ENCODE peak calls at places on chromosomes 13 and 19, in four cellular contexts. One of them, this sample, is unnamed.

GRCh38 chr19:5799247-5800241 is 5.3 kb upstream of the NRTN start:
- DNase-seq in K562: peak
- DNase-seq in GM12878: no peak
- DNase-seq in SK-N-SH: peak
- DNase-seq in this sample: no peak

GRCh38 chr13:93824286-93824685 is 597.7 kb downstream of the GPC6 start:
- DNase-seq in SK-N-SH: no peak
- DNase-seq in K562: no peak
- DNase-seq in GM12878: no peak
- DNase-seq in this sample: no peak

GRCh38 chr19:29759359-29759758 is 44.3 kb upstream of the C19orf12 start:
- DNase-seq in SK-N-SH: no peak
- DNase-seq in GM12878: no peak
- DNase-seq in K562: no peak
- DNase-seq in this sample: no peak

GRCh38 chr13:48930933-48931332 is 44.8 kb upstream of the FNDC3A start:
- DNase-seq in GM12878: no peak
- DNase-seq in SK-N-SH: peak
- DNase-seq in K562: no peak
- DNase-seq in this sample: no peak

GRCh38 chr13:75430618-75431209 is 51.3 kb downstream of the TBC1D4 start:
- DNase-seq in GM12878: no peak
- DNase-seq in SK-N-SH: no peak
- DNase-seq in K562: no peak
- DNase-seq in this sample: no peak

GRCh38 chr13:23506821-23507210 is 63.4 kb upstream of the TNFRSF19 start:
- DNase-seq in GM12878: no peak
- DNase-seq in K562: no peak
- DNase-seq in SK-N-SH: peak
- DNase-seq in this sample: no peak

GRCh38 chr19:8253678-8254077 is 44.5 kb downstream of the CERS4 start:
- DNase-seq in SK-N-SH: no peak
- DNase-seq in GM12878: no peak
- DNase-seq in K562: peak
- DNase-seq in this sample: no peak

GRCh38 chr13:64130600-64130999 is 2715.0 kb upstream of the PCDH20 start:
- DNase-seq in K562: no peak
- DNase-seq in GM12878: no peak
- DNase-seq in SK-N-SH: no peak
- DNase-seq in this sample: no peak

GRCh38 chr13:23810842-23811241 is 78.4 kb downstream of the MIPEP start:
- DNase-seq in SK-N-SH: no peak
- DNase-seq in K562: no peak
- DNase-seq in GM12878: no peak
- DNase-seq in this sample: no peak

GRCh38 chr19:474126-475078 is 13.6 kb upstream of the SHC2 start:
- DNase-seq in K562: no peak
- DNase-seq in GM12878: no peak
- DNase-seq in SK-N-SH: no peak
- DNase-seq in this sample: no peak

GRCh38 chr13:70249332-70250064 is 141.2 kb upstream of the KLHL1 start:
- DNase-seq in SK-N-SH: no peak
- DNase-seq in GM12878: no peak
- DNase-seq in K562: no peak
- DNase-seq in this sample: peak

GRCh38 chr19:49761625-49762311 is 1.3 kb downstream of the TSKS start:
- DNase-seq in SK-N-SH: no peak
- DNase-seq in K562: peak
- DNase-seq in GM12878: no peak
- DNase-seq in this sample: peak

GRCh38 chr19:43533546-43534304 is 737 bp downstream of the ZNF575 start:
- DNase-seq in SK-N-SH: peak
- DNase-seq in K562: peak
- DNase-seq in GM12878: no peak
- DNase-seq in this sample: peak

GRCh38 chr19:51014242-51014641 is 5.3 kb downstream of the KLK10 start:
- DNase-seq in GM12878: no peak
- DNase-seq in SK-N-SH: no peak
- DNase-seq in K562: no peak
- DNase-seq in this sample: no peak

GRCh38 chr13:99435116-99435515 is 66.2 kb upstream of the TM9SF2 start:
- DNase-seq in SK-N-SH: no peak
- DNase-seq in K562: no peak
- DNase-seq in GM12878: no peak
- DNase-seq in this sample: no peak
- TF ChIP-seq MXI1 in SK-N-SH: no peak
- TF ChIP-seq MXI1 in K562: no peak
- TF ChIP-seq MXI1 in GM12878: no peak
- TF ChIP-seq MXI1 in this sample: no peak

GRCh38 chr19:35609881-35610353 is 2.6 kb upstream of the HAUS5 start:
- DNase-seq in SK-N-SH: no peak
- DNase-seq in GM12878: peak
- DNase-seq in K562: no peak
- DNase-seq in this sample: no peak

GRCh38 chr19:35612224-35612558 is 344 bp upstream of the HAUS5 start:
- DNase-seq in SK-N-SH: no peak
- DNase-seq in GM12878: no peak
- DNase-seq in K562: no peak
- DNase-seq in this sample: no peak

GRCh38 chr19:35613574-35613973 is 1.0 kb downstream of the HAUS5 start:
- DNase-seq in SK-N-SH: peak
- DNase-seq in GM12878: no peak
- DNase-seq in K562: no peak
- DNase-seq in this sample: no peak

GRCh38 chr19:35615036-35615435 is 2.5 kb downstream of the HAUS5 start:
- DNase-seq in GM12878: no peak
- DNase-seq in K562: no peak
- DNase-seq in SK-N-SH: peak
- DNase-seq in this sample: no peak

GRCh38 chr19:35612559-35613321 is at the start of gene HAUS5:
- DNase-seq in K562: peak
- DNase-seq in SK-N-SH: peak
- DNase-seq in GM12878: peak
- DNase-seq in this sample: peak
- TF ChIP-seq EP300 in K562: peak
- TF ChIP-seq EP300 in SK-N-SH: no peak
- TF ChIP-seq EP300 in GM12878: no peak
- TF ChIP-seq EP300 in this sample: peak

DNA sequence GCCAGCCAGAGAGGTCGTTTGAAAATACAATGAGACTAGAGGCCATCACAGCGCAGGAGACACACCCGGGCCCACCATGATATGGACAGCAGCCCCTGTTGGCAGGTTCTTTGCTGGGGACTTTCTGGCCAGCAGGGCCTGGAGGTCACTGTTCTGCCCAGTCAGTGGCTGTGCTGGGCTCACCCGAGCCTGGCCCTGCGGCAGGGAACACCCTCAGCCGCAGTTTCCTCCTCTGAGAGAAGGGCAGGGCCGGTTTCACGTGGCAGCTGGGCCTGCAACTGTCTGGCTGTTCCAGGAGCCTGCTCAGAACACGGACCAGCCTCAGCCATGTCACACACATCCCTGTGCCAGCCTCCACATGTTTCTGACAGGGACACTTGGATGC is 39.4 kb downstream of the ADPRHL1 start:
- DNase-seq in SK-N-SH: no peak
- DNase-seq in GM12878: no peak
- DNase-seq in K562: no peak
- DNase-seq in this sample: no peak
- TF ChIP-seq MXI1 in SK-N-SH: no peak
- TF ChIP-seq MXI1 in GM12878: no peak
- TF ChIP-seq MXI1 in K562: no peak
- TF ChIP-seq MXI1 in this sample: no peak

GRCh38 chr19:17555480-17555928 is at the start of gene COLGALT1:
- DNase-seq in SK-N-SH: peak
- DNase-seq in K562: peak
- DNase-seq in GM12878: peak
- DNase-seq in this sample: peak

GRCh38 chr19:17555929-17556813 is 722 bp downstream of the COLGALT1 start:
- DNase-seq in SK-N-SH: peak
- DNase-seq in GM12878: no peak
- DNase-seq in K562: peak
- DNase-seq in this sample: no peak

GRCh38 chr19:17550076-17550667 is 5.3 kb upstream of the COLGALT1 start:
- DNase-seq in K562: no peak
- DNase-seq in SK-N-SH: no peak
- DNase-seq in GM12878: no peak
- DNase-seq in this sample: no peak

GRCh38 chr19:17554968-17555479 is 425 bp upstream of the COLGALT1 start:
- DNase-seq in SK-N-SH: no peak
- DNase-seq in K562: no peak
- DNase-seq in GM12878: no peak
- DNase-seq in this sample: no peak

DNA sequence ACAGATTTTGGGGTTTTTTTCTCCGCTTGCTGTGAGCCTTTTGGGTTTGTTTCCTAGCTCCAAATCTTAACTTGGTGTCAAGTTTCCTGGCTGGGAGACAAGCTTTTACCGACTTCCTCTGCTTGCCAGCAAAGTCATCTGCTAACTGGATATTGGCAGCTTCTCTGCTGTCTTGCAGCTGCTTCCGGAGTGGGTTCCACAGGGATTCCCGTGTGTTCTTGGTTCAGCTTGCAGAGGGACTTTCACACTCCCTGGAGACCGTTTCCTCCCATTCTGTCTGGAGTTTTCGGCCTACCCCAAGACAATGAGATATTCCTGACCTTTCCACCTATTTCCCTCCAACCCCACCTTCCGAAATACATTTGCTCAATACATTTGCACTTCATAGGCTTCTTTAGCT is 2.2 kb upstream of the COLGALT1 start:
- DNase-seq in K562: peak
- DNase-seq in GM12878: no peak
- DNase-seq in SK-N-SH: no peak
- DNase-seq in this sample: no peak
- TF ChIP-seq EP300 in K562: peak
- TF ChIP-seq EP300 in GM12878: no peak
- TF ChIP-seq EP300 in SK-N-SH: no peak
- TF ChIP-seq EP300 in this sample: no peak

This sample was measured in HepG2.